ENCODE peak calls at places on chromosomes 7 and 10, in six cellular contexts. J, T, D, Q, I and S are unnamed samples.

GRCh38 chr7:152512711-152513110 is 76.9 kb upstream of the KMT2C start:
- DNase-seq in T (no peak), D (no peak), J (no peak), Q (no peak), I (no peak), S (no peak)

GRCh38 chr10:84140036-84140379 is 699 bp downstream of the GHITM start:
- DNase-seq in J (no peak), Q (peak), I (no peak), T (no peak), D (no peak), S (no peak)

GRCh38 chr7:10537764-10538163 is 435.9 kb upstream of the PHF14 start:
- DNase-seq in J (no peak), I (no peak), D (no peak), Q (no peak), T (no peak), S (no peak)

GRCh38 chr7:21828846-21829245 is 116.9 kb downstream of the CDCA7L start:
- DNase-seq in Q (no peak), T (no peak), D (no peak), I (no peak), J (no peak), S (no peak)

GRCh38 chr10:119832956-119833355 is 39.7 kb downstream of the MCMBP start:
- DNase-seq in T (no peak), D (no peak), J (no peak), I (no peak), Q (no peak), S (no peak)

GRCh38 chr7:1144269-1144771 is 15.7 kb downstream of the ZFAND2A start:
- DNase-seq in I (no peak), Q (peak), T (no peak), J (no peak), D (peak), S (peak)

GRCh38 chr10:102540023-102540422 is 36.3 kb downstream of the SUFU start:
- DNase-seq in J (no peak), Q (no peak), T (no peak), I (peak), D (no peak), S (no peak)

GRCh38 chr10:99779335-99779734 is 3.1 kb upstream of the ABCC2 start:
- DNase-seq in I (no peak), J (no peak), T (no peak), Q (no peak), D (no peak), S (no peak)

GRCh38 chr7:17126413-17127374 is 171.8 kb upstream of the AHR start:
- DNase-seq in Q (no peak), J (no peak), I (no peak), D (no peak), T (no peak), S (no peak)

GRCh38 chr7:54764861-54765260 is 5.8 kb upstream of the SEC61G start:
- DNase-seq in J (no peak), D (no peak), Q (no peak), T (no peak), I (no peak), S (peak)

GRCh38 chr10:3108033-3108432 is 40.7 kb downstream of the PFKP start:
- DNase-seq in J (no peak), Q (no peak), D (no peak), T (no peak), I (no peak), S (no peak)

GRCh38 chr10:72612203-72612826 is 13.6 kb downstream of the MICU1 start:
- DNase-seq in I (no peak), Q (no peak), J (no peak), T (no peak), D (no peak), S (no peak)

GRCh38 chr10:73589538-73590126 is 1.5 kb downstream of the USP54 start:
- DNase-seq in D (peak), I (no peak), Q (no peak), J (no peak), T (no peak), S (no peak)

GRCh38 chr7:2521952-2522591 is 2.5 kb downstream of the LFNG start:
- DNase-seq in T (peak), J (no peak), I (no peak), Q (peak), D (no peak), S (peak)

GRCh38 chr7:150756858-150757257 is 19.6 kb downstream of the GIMAP5 start:
- DNase-seq in Q (no peak), T (no peak), J (no peak), D (no peak), I (no peak), S (no peak)

GRCh38 chr10:124592101-124592500 is 130.5 kb downstream of the LHPP start:
- DNase-seq in J (no peak), I (no peak), D (no peak), Q (peak), T (no peak), S (no peak)

GRCh38 chr7:77913977-77914607 is 115.5 kb downstream of the PHTF2 start:
- DNase-seq in T (no peak), D (no peak), I (no peak), J (no peak), Q (no peak), S (no peak)

GRCh38 chr10:99787782-99788181 is 5.3 kb downstream of the ABCC2 start:
- DNase-seq in J (no peak), Q (no peak), D (no peak), T (no peak), I (no peak), S (no peak)

GRCh38 chr7:19772858-19773337 is 519 bp downstream of the TMEM196 start:
- DNase-seq in I (no peak), D (no peak), T (no peak), Q (no peak), J (no peak), S (no peak)

GRCh38 chr7:138161600-138162081 is 85.4 kb downstream of the AKR1D1 start:
- DNase-seq in I (peak), D (peak), Q (peak), T (peak), J (peak), S (no peak)

GRCh38 chr7:37557810-37558209 is 109.1 kb upstream of the ELMO1 start:
- DNase-seq in T (no peak), D (no peak), I (no peak), J (no peak), Q (no peak), S (no peak)

GRCh38 chr10:88089498-88089897 is 226.1 kb downstream of the PTEN start:
- DNase-seq in I (no peak), J (no peak), Q (no peak), D (peak), T (no peak), S (peak)

GRCh38 chr10:110361800-110362456 is 57.2 kb upstream of the SMNDC1 start:
- DNase-seq in T (no peak), I (no peak), J (no peak), D (no peak), Q (no peak), S (no peak)

GRCh38 chr10:93028881-93029280 is 31.7 kb upstream of the CYP26C1 start:
- DNase-seq in J (no peak), T (no peak), D (no peak), I (peak), Q (no peak), S (no peak)

GRCh38 chr10:118523775-118524174 is 71.7 kb downstream of the PRLHR start:
- DNase-seq in J (no peak), I (no peak), Q (no peak), D (no peak), T (no peak), S (no peak)

GRCh38 chr10:96292971-96293909 is 11.0 kb upstream of the DNTT start:
- DNase-seq in D (no peak), Q (no peak), I (peak), J (no peak), T (peak), S (no peak)

GRCh38 chr10:6530211-6530840 is 49.8 kb downstream of the PRKCQ start:
- DNase-seq in J (no peak), T (peak), I (no peak), D (peak), Q (peak), S (peak)

GRCh38 chr10:43204394-43204942 is 62.4 kb downstream of the RASGEF1A start:
- DNase-seq in D (no peak), T (no peak), J (peak), I (no peak), Q (no peak), S (no peak)

GRCh38 chr10:114852197-114852596 is 30.6 kb downstream of the FHIP2A start:
- DNase-seq in T (no peak), J (no peak), D (no peak), Q (no peak), I (no peak), S (no peak)
- TF ChIP-seq POLR2AphosphoS5 in T (no peak), J (no peak), D (no peak), Q (no peak), I (no peak), S (no peak)

GRCh38 chr7:129829677-129830631 is 122.8 kb downstream of the UBE2H start:
- DNase-seq in J (no peak), T (peak), Q (peak), D (peak), I (peak), S (no peak)

GRCh38 chr7:129832701-129833227 is 120.0 kb downstream of the UBE2H start:
- DNase-seq in J (no peak), I (no peak), Q (no peak), D (no peak), T (no peak), S (no peak)

GRCh38 chr7:129831424-129832058 is 121.2 kb downstream of the UBE2H start:
- DNase-seq in J (no peak), D (no peak), Q (no peak), I (peak), T (no peak), S (no peak)

GRCh38 chr7:129830949-129831348 is 121.8 kb downstream of the UBE2H start:
- DNase-seq in J (no peak), D (no peak), T (no peak), I (no peak), Q (no peak), S (no peak)

GRCh38 chr7:129832282-129832681 is 120.5 kb downstream of the UBE2H start:
- DNase-seq in Q (no peak), J (no peak), T (no peak), D (no peak), I (no peak), S (no peak)
- TF ChIP-seq POLR2A in Q (no peak), J (no peak), T (no peak), D (no peak), I (no peak), S (no peak)

DNA sequence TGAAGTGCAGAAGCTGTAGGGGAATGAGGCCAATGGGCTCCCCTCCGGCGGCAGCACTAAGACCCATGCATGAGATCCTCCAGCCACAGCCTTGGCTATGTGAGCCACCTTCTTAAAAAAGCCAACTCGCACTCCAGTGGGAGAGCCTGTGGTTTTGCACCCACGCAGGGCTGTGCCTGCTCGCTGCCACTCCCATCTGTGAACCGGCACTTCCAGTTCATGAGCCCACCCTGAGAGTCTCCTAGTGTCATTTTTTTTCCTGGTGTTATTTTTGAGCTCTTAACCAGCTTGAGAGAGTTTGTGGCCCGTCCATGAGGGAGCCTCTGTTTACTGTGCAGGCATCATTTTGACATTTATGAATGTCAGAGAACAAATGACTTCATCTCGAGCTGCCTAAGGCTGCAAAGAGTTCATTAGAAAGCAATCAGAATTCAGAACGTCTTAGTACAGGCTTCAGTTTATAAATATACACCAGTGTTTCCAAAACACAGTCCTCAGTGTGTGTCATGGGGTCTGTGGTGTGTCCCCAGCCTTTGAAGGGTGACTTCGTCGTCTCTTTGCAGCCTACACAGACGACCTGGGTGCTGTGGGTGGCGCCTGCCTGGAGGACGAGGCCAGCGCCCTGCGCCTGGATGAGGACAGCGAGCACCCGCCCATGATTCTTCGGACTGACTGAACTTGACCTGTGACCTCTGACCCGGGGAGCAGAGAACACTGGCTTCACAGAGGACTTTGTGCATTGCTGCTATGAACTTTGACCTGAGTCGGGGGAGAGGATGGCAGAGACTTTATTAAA is 40.4 kb downstream of the WIPI2 start:
- DNase-seq in J (no peak), D (no peak), I (no peak), Q (peak), T (no peak), S (peak)
- TF ChIP-seq POLR2AphosphoS5 in J (no peak), D (no peak), I (no peak), Q (no peak), T (no peak), S (no peak)

GRCh38 chr10:46283217-46283944 is 3.4 kb upstream of the ANTXRL start:
- DNase-seq in D (peak), Q (no peak), I (no peak), J (no peak), T (peak), S (no peak)

GRCh38 chr10:46283945-46284285 is 2.9 kb upstream of the ANTXRL start:
- DNase-seq in Q (peak), D (no peak), I (no peak), J (no peak), T (peak), S (no peak)

GRCh38 chr10:46285300-46285699 is 1.5 kb upstream of the ANTXRL start:
- DNase-seq in J (no peak), T (peak), D (no peak), Q (no peak), I (no peak), S (no peak)

GRCh38 chr10:46285966-46286620 is 704 bp upstream of the ANTXRL start:
- DNase-seq in I (no peak), D (no peak), J (no peak), T (peak), Q (peak), S (no peak)

GRCh38 chr10:46284286-46285229 is 2.2 kb upstream of the ANTXRL start:
- DNase-seq in I (peak), J (peak), Q (peak), T (peak), D (peak), S (peak)
- TF ChIP-seq POLR2A in I (peak), J (no peak), Q (no peak), T (peak), D (no peak), S (no peak)

DNA sequence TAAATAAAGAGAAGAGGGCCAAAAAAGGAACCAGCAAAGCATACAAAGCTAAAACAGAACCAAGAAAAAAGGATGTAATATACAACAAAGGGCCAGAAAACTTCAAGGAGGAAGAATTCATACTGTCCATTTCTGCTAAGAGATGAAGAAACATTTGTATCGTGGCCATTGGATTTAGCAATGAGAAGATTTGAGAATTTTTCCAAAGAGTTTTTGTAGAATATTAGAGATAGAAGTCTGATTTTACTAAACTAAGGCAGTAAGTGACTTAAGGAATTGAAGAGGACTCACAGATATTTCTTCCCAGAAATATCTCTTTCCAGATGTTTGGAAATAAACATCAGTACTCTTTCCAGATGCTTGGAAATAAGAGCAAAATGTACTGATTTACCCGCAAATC is 91.4 kb downstream of the IMMP2L start:
- DNase-seq in T (no peak), D (no peak), Q (no peak), J (no peak), I (no peak), S (no peak)
- TF ChIP-seq POLR2AphosphoS5 in T (no peak), D (no peak), Q (no peak), J (no peak), I (no peak), S (no peak)